ENCODE peak calls at places on chromosomes 6 and 20, in eight cellular contexts. One of them, this sample, is unnamed.

GRCh38 chr6:35893246-35893645 is 27.7 kb downstream of the SRPK1 start:
- DNase-seq in NCI-H146: no peak
- DNase-seq in NCI-H345: no peak
- DNase-seq in activated naive CD8-positive, alpha-beta T cell treated with anti-CD3 and anti-CD28 coated beads, Interleukin-2, amount 50 U/mL, for 24 hours: no peak
- DNase-seq in AG08395: no peak
- DNase-seq in H9: no peak
- DNase-seq in sciatic nerve: no peak
- DNase-seq in left cardiac atrium: no peak
- DNase-seq in this sample: no peak

GRCh38 chr20:17910828-17911294 is 57.7 kb downstream of the SNX5 start:
- DNase-seq in NCI-H146: no peak
- DNase-seq in NCI-H345: no peak
- DNase-seq in activated naive CD8-positive, alpha-beta T cell treated with anti-CD3 and anti-CD28 coated beads, Interleukin-2, amount 50 U/mL, for 24 hours: no peak
- DNase-seq in AG08395: peak
- DNase-seq in H9: no peak
- DNase-seq in sciatic nerve: no peak
- DNase-seq in left cardiac atrium: peak
- DNase-seq in this sample: peak

GRCh38 chr6:20211941-20212391 is 303 bp downstream of the MBOAT1 start:
- DNase-seq in NCI-H146: peak
- DNase-seq in NCI-H345: peak
- DNase-seq in activated naive CD8-positive, alpha-beta T cell treated with anti-CD3 and anti-CD28 coated beads, Interleukin-2, amount 50 U/mL, for 24 hours: no peak
- DNase-seq in AG08395: no peak
- DNase-seq in H9: peak
- DNase-seq in sciatic nerve: no peak
- DNase-seq in left cardiac atrium: no peak
- DNase-seq in this sample: no peak

GRCh38 chr6:37134622-37135191 is 35.2 kb upstream of the PIM1 start:
- DNase-seq in NCI-H146: no peak
- DNase-seq in NCI-H345: no peak
- DNase-seq in activated naive CD8-positive, alpha-beta T cell treated with anti-CD3 and anti-CD28 coated beads, Interleukin-2, amount 50 U/mL, for 24 hours: no peak
- DNase-seq in AG08395: peak
- DNase-seq in H9: no peak
- DNase-seq in sciatic nerve: peak
- DNase-seq in left cardiac atrium: peak
- DNase-seq in this sample: peak

GRCh38 chr20:53321596-53321995 is 272.0 kb downstream of the ZNF217 start:
- DNase-seq in NCI-H146: no peak
- DNase-seq in NCI-H345: no peak
- DNase-seq in activated naive CD8-positive, alpha-beta T cell treated with anti-CD3 and anti-CD28 coated beads, Interleukin-2, amount 50 U/mL, for 24 hours: no peak
- DNase-seq in AG08395: no peak
- DNase-seq in H9: no peak
- DNase-seq in sciatic nerve: no peak
- DNase-seq in left cardiac atrium: no peak
- DNase-seq in this sample: no peak

GRCh38 chr20:62052336-62052841 is 13.3 kb downstream of the TAF4 start:
- DNase-seq in NCI-H146: no peak
- DNase-seq in NCI-H345: no peak
- DNase-seq in activated naive CD8-positive, alpha-beta T cell treated with anti-CD3 and anti-CD28 coated beads, Interleukin-2, amount 50 U/mL, for 24 hours: no peak
- DNase-seq in AG08395: no peak
- DNase-seq in H9: no peak
- DNase-seq in sciatic nerve: peak
- DNase-seq in left cardiac atrium: no peak
- DNase-seq in this sample: no peak

GRCh38 chr6:64012351-64013060 is 376.9 kb downstream of the PHF3 start:
- DNase-seq in NCI-H146: peak
- DNase-seq in NCI-H345: peak
- DNase-seq in activated naive CD8-positive, alpha-beta T cell treated with anti-CD3 and anti-CD28 coated beads, Interleukin-2, amount 50 U/mL, for 24 hours: no peak
- DNase-seq in AG08395: no peak
- DNase-seq in H9: peak
- DNase-seq in sciatic nerve: no peak
- DNase-seq in left cardiac atrium: no peak
- DNase-seq in this sample: no peak

GRCh38 chr20:7665311-7665863 is 274.9 kb downstream of the HAO1 start:
- DNase-seq in NCI-H146: peak
- DNase-seq in NCI-H345: no peak
- DNase-seq in activated naive CD8-positive, alpha-beta T cell treated with anti-CD3 and anti-CD28 coated beads, Interleukin-2, amount 50 U/mL, for 24 hours: no peak
- DNase-seq in AG08395: peak
- DNase-seq in H9: no peak
- DNase-seq in sciatic nerve: no peak
- DNase-seq in left cardiac atrium: no peak
- DNase-seq in this sample: no peak

GRCh38 chr6:163839296-163839695 is 424.8 kb downstream of the QKI start:
- DNase-seq in NCI-H146: no peak
- DNase-seq in NCI-H345: no peak
- DNase-seq in activated naive CD8-positive, alpha-beta T cell treated with anti-CD3 and anti-CD28 coated beads, Interleukin-2, amount 50 U/mL, for 24 hours: no peak
- DNase-seq in AG08395: no peak
- DNase-seq in H9: no peak
- DNase-seq in sciatic nerve: no peak
- DNase-seq in left cardiac atrium: no peak
- DNase-seq in this sample: no peak

GRCh38 chr6:43246301-43247114 is 3.2 kb downstream of the TTBK1 start:
- DNase-seq in NCI-H146: peak
- DNase-seq in NCI-H345: no peak
- DNase-seq in activated naive CD8-positive, alpha-beta T cell treated with anti-CD3 and anti-CD28 coated beads, Interleukin-2, amount 50 U/mL, for 24 hours: peak
- DNase-seq in AG08395: no peak
- DNase-seq in H9: peak
- DNase-seq in sciatic nerve: no peak
- DNase-seq in left cardiac atrium: peak
- DNase-seq in this sample: peak

GRCh38 chr6:133964052-133964451 is 11.0 kb downstream of the TBPL1 start:
- DNase-seq in NCI-H146: no peak
- DNase-seq in NCI-H345: no peak
- DNase-seq in activated naive CD8-positive, alpha-beta T cell treated with anti-CD3 and anti-CD28 coated beads, Interleukin-2, amount 50 U/mL, for 24 hours: no peak
- DNase-seq in AG08395: no peak
- DNase-seq in H9: no peak
- DNase-seq in sciatic nerve: no peak
- DNase-seq in left cardiac atrium: no peak
- DNase-seq in this sample: no peak

GRCh38 chr6:22236626-22237414 is 60.0 kb downstream of the PRL start:
- DNase-seq in NCI-H146: no peak
- DNase-seq in NCI-H345: no peak
- DNase-seq in activated naive CD8-positive, alpha-beta T cell treated with anti-CD3 and anti-CD28 coated beads, Interleukin-2, amount 50 U/mL, for 24 hours: no peak
- DNase-seq in AG08395: peak
- DNase-seq in H9: no peak
- DNase-seq in sciatic nerve: no peak
- DNase-seq in left cardiac atrium: no peak
- DNase-seq in this sample: no peak

GRCh38 chr6:148628251-148628650 is 118.6 kb upstream of the UST start:
- DNase-seq in NCI-H146: no peak
- DNase-seq in NCI-H345: no peak
- DNase-seq in activated naive CD8-positive, alpha-beta T cell treated with anti-CD3 and anti-CD28 coated beads, Interleukin-2, amount 50 U/mL, for 24 hours: no peak
- DNase-seq in AG08395: no peak
- DNase-seq in H9: no peak
- DNase-seq in sciatic nerve: no peak
- DNase-seq in left cardiac atrium: no peak
- DNase-seq in this sample: no peak

GRCh38 chr20:42027746-42028268 is 409.6 kb upstream of the CHD6 start:
- DNase-seq in NCI-H146: no peak
- DNase-seq in NCI-H345: peak
- DNase-seq in activated naive CD8-positive, alpha-beta T cell treated with anti-CD3 and anti-CD28 coated beads, Interleukin-2, amount 50 U/mL, for 24 hours: no peak
- DNase-seq in AG08395: no peak
- DNase-seq in H9: no peak
- DNase-seq in sciatic nerve: no peak
- DNase-seq in left cardiac atrium: no peak
- DNase-seq in this sample: no peak

GRCh38 chr6:38974389-38975133 is 74.0 kb upstream of the GLP1R start:
- DNase-seq in NCI-H146: no peak
- DNase-seq in NCI-H345: no peak
- DNase-seq in activated naive CD8-positive, alpha-beta T cell treated with anti-CD3 and anti-CD28 coated beads, Interleukin-2, amount 50 U/mL, for 24 hours: no peak
- DNase-seq in AG08395: no peak
- DNase-seq in H9: no peak
- DNase-seq in sciatic nerve: no peak
- DNase-seq in left cardiac atrium: no peak
- DNase-seq in this sample: no peak

GRCh38 chr6:8845691-8846090 is 410.3 kb upstream of the SLC35B3 start:
- DNase-seq in NCI-H146: no peak
- DNase-seq in NCI-H345: no peak
- DNase-seq in activated naive CD8-positive, alpha-beta T cell treated with anti-CD3 and anti-CD28 coated beads, Interleukin-2, amount 50 U/mL, for 24 hours: no peak
- DNase-seq in AG08395: no peak
- DNase-seq in H9: no peak
- DNase-seq in sciatic nerve: no peak
- DNase-seq in left cardiac atrium: no peak
- DNase-seq in this sample: no peak

GRCh38 chr6:7504041-7504440 is 37.4 kb upstream of the DSP start:
- DNase-seq in NCI-H146: no peak
- DNase-seq in NCI-H345: no peak
- DNase-seq in activated naive CD8-positive, alpha-beta T cell treated with anti-CD3 and anti-CD28 coated beads, Interleukin-2, amount 50 U/mL, for 24 hours: no peak
- DNase-seq in AG08395: no peak
- DNase-seq in H9: no peak
- DNase-seq in sciatic nerve: no peak
- DNase-seq in left cardiac atrium: no peak
- DNase-seq in this sample: no peak

GRCh38 chr6:70636589-70636988 is 31.1 kb upstream of the SMAP1 start:
- DNase-seq in NCI-H146: no peak
- DNase-seq in NCI-H345: no peak
- DNase-seq in activated naive CD8-positive, alpha-beta T cell treated with anti-CD3 and anti-CD28 coated beads, Interleukin-2, amount 50 U/mL, for 24 hours: no peak
- DNase-seq in AG08395: no peak
- DNase-seq in H9: no peak
- DNase-seq in sciatic nerve: no peak
- DNase-seq in left cardiac atrium: no peak
- DNase-seq in this sample: no peak

GRCh38 chr20:10758446-10758845 is 84.6 kb upstream of the JAG1 start:
- DNase-seq in NCI-H146: no peak
- DNase-seq in NCI-H345: no peak
- DNase-seq in activated naive CD8-positive, alpha-beta T cell treated with anti-CD3 and anti-CD28 coated beads, Interleukin-2, amount 50 U/mL, for 24 hours: no peak
- DNase-seq in AG08395: no peak
- DNase-seq in H9: no peak
- DNase-seq in sciatic nerve: no peak
- DNase-seq in left cardiac atrium: no peak
- DNase-seq in this sample: no peak

GRCh38 chr6:48996461-48997119 is 466.5 kb downstream of the MMUT start:
- DNase-seq in NCI-H146: no peak
- DNase-seq in NCI-H345: no peak
- DNase-seq in activated naive CD8-positive, alpha-beta T cell treated with anti-CD3 and anti-CD28 coated beads, Interleukin-2, amount 50 U/mL, for 24 hours: no peak
- DNase-seq in AG08395: no peak
- DNase-seq in H9: no peak
- DNase-seq in sciatic nerve: no peak
- DNase-seq in left cardiac atrium: no peak
- DNase-seq in this sample: no peak

GRCh38 chr20:22449115-22449973 is 135.0 kb downstream of the FOXA2 start:
- DNase-seq in NCI-H146: peak
- DNase-seq in NCI-H345: peak
- DNase-seq in activated naive CD8-positive, alpha-beta T cell treated with anti-CD3 and anti-CD28 coated beads, Interleukin-2, amount 50 U/mL, for 24 hours: no peak
- DNase-seq in AG08395: no peak
- DNase-seq in H9: no peak
- DNase-seq in sciatic nerve: no peak
- DNase-seq in left cardiac atrium: no peak
- DNase-seq in this sample: no peak

GRCh38 chr6:45195137-45195536 is 133.0 kb upstream of the RUNX2 start:
- DNase-seq in NCI-H146: no peak
- DNase-seq in NCI-H345: no peak
- DNase-seq in activated naive CD8-positive, alpha-beta T cell treated with anti-CD3 and anti-CD28 coated beads, Interleukin-2, amount 50 U/mL, for 24 hours: no peak
- DNase-seq in AG08395: no peak
- DNase-seq in H9: no peak
- DNase-seq in sciatic nerve: no peak
- DNase-seq in left cardiac atrium: no peak
- DNase-seq in this sample: no peak

GRCh38 chr6:143579703-143580102 is 68.2 kb upstream of the FUCA2 start:
- DNase-seq in NCI-H146: no peak
- DNase-seq in NCI-H345: no peak
- DNase-seq in activated naive CD8-positive, alpha-beta T cell treated with anti-CD3 and anti-CD28 coated beads, Interleukin-2, amount 50 U/mL, for 24 hours: no peak
- DNase-seq in AG08395: peak
- DNase-seq in H9: no peak
- DNase-seq in sciatic nerve: no peak
- DNase-seq in left cardiac atrium: peak
- DNase-seq in this sample: peak

GRCh38 chr6:89745096-89745495 is 74.5 kb downstream of the MDN1 start:
- DNase-seq in NCI-H146: no peak
- DNase-seq in NCI-H345: no peak
- DNase-seq in activated naive CD8-positive, alpha-beta T cell treated with anti-CD3 and anti-CD28 coated beads, Interleukin-2, amount 50 U/mL, for 24 hours: no peak
- DNase-seq in AG08395: no peak
- DNase-seq in H9: no peak
- DNase-seq in sciatic nerve: no peak
- DNase-seq in left cardiac atrium: no peak
- DNase-seq in this sample: no peak

GRCh38 chr6:145028144-145028818 is 707.0 kb downstream of the EPM2A start:
- DNase-seq in NCI-H146: peak
- DNase-seq in NCI-H345: no peak
- DNase-seq in activated naive CD8-positive, alpha-beta T cell treated with anti-CD3 and anti-CD28 coated beads, Interleukin-2, amount 50 U/mL, for 24 hours: no peak
- DNase-seq in AG08395: peak
- DNase-seq in H9: no peak
- DNase-seq in sciatic nerve: no peak
- DNase-seq in left cardiac atrium: no peak
- DNase-seq in this sample: no peak

GRCh38 chr6:120764312-120764711 is 570.0 kb downstream of the TBC1D32 start:
- DNase-seq in NCI-H146: no peak
- DNase-seq in NCI-H345: no peak
- DNase-seq in activated naive CD8-positive, alpha-beta T cell treated with anti-CD3 and anti-CD28 coated beads, Interleukin-2, amount 50 U/mL, for 24 hours: no peak
- DNase-seq in AG08395: no peak
- DNase-seq in H9: peak
- DNase-seq in sciatic nerve: no peak
- DNase-seq in left cardiac atrium: no peak
- DNase-seq in this sample: no peak

GRCh38 chr6:26599134-26599533 is 2.4 kb downstream of the ABT1 start:
- DNase-seq in NCI-H146: no peak
- DNase-seq in NCI-H345: no peak
- DNase-seq in activated naive CD8-positive, alpha-beta T cell treated with anti-CD3 and anti-CD28 coated beads, Interleukin-2, amount 50 U/mL, for 24 hours: no peak
- DNase-seq in AG08395: no peak
- DNase-seq in H9: no peak
- DNase-seq in sciatic nerve: no peak
- DNase-seq in left cardiac atrium: no peak
- DNase-seq in this sample: no peak

GRCh38 chr6:6006428-6007310 is at the start of gene NRN1:
- DNase-seq in NCI-H146: peak
- DNase-seq in NCI-H345: peak
- DNase-seq in activated naive CD8-positive, alpha-beta T cell treated with anti-CD3 and anti-CD28 coated beads, Interleukin-2, amount 50 U/mL, for 24 hours: peak
- DNase-seq in AG08395: peak
- DNase-seq in H9: peak
- DNase-seq in sciatic nerve: no peak
- DNase-seq in left cardiac atrium: no peak
- DNase-seq in this sample: no peak

GRCh38 chr6:106974337-106974998 is at the start of gene CD24:
- DNase-seq in NCI-H146: peak
- DNase-seq in NCI-H345: peak
- DNase-seq in activated naive CD8-positive, alpha-beta T cell treated with anti-CD3 and anti-CD28 coated beads, Interleukin-2, amount 50 U/mL, for 24 hours: peak
- DNase-seq in AG08395: no peak
- DNase-seq in H9: peak
- DNase-seq in sciatic nerve: no peak
- DNase-seq in left cardiac atrium: no peak
- DNase-seq in this sample: no peak

GRCh38 chr6:92767101-92767500 is 652.3 kb downstream of the EPHA7 start:
- DNase-seq in NCI-H146: no peak
- DNase-seq in NCI-H345: no peak
- DNase-seq in activated naive CD8-positive, alpha-beta T cell treated with anti-CD3 and anti-CD28 coated beads, Interleukin-2, amount 50 U/mL, for 24 hours: no peak
- DNase-seq in AG08395: no peak
- DNase-seq in H9: no peak
- DNase-seq in sciatic nerve: no peak
- DNase-seq in left cardiac atrium: no peak
- DNase-seq in this sample: no peak

GRCh38 chr6:2229742-2230141 is 15.7 kb downstream of the GMDS start:
- DNase-seq in NCI-H146: no peak
- DNase-seq in NCI-H345: no peak
- DNase-seq in activated naive CD8-positive, alpha-beta T cell treated with anti-CD3 and anti-CD28 coated beads, Interleukin-2, amount 50 U/mL, for 24 hours: no peak
- DNase-seq in AG08395: no peak
- DNase-seq in H9: peak
- DNase-seq in sciatic nerve: no peak
- DNase-seq in left cardiac atrium: no peak
- DNase-seq in this sample: no peak

GRCh38 chr6:113564401-113565161 is 292.6 kb upstream of the MARCKS start:
- DNase-seq in NCI-H146: peak
- DNase-seq in NCI-H345: peak
- DNase-seq in activated naive CD8-positive, alpha-beta T cell treated with anti-CD3 and anti-CD28 coated beads, Interleukin-2, amount 50 U/mL, for 24 hours: no peak
- DNase-seq in AG08395: peak
- DNase-seq in H9: peak
- DNase-seq in sciatic nerve: peak
- DNase-seq in left cardiac atrium: peak
- DNase-seq in this sample: peak

GRCh38 chr6:63882208-63882607 is 246.6 kb downstream of the PHF3 start:
- DNase-seq in NCI-H146: no peak
- DNase-seq in NCI-H345: no peak
- DNase-seq in activated naive CD8-positive, alpha-beta T cell treated with anti-CD3 and anti-CD28 coated beads, Interleukin-2, amount 50 U/mL, for 24 hours: no peak
- DNase-seq in AG08395: no peak
- DNase-seq in H9: peak
- DNase-seq in sciatic nerve: no peak
- DNase-seq in left cardiac atrium: no peak
- DNase-seq in this sample: no peak

GRCh38 chr20:19758888-19759331 is 852 bp downstream of the RIN2 start:
- DNase-seq in NCI-H146: no peak
- DNase-seq in NCI-H345: peak
- DNase-seq in activated naive CD8-positive, alpha-beta T cell treated with anti-CD3 and anti-CD28 coated beads, Interleukin-2, amount 50 U/mL, for 24 hours: no peak
- DNase-seq in AG08395: peak
- DNase-seq in H9: peak
- DNase-seq in sciatic nerve: no peak
- DNase-seq in left cardiac atrium: peak
- DNase-seq in this sample: peak